ENCODE peak calls at places on chromosomes 16 and 17, in seven cellular contexts. D is activated T-cell treated with anti-CD3 and anti-CD28 coated beads, Interleukin-2, amount 50 U/mL, for 4 hours; T is effector memory CD8-positive, alpha-beta T cell; Y is activated CD4-positive, CD25-positive, alpha-beta regulatory T cell treated with anti-CD3 and anti-CD28 coated beads, Interleukin-2, amount 50 U/mL, for 24 hours; E is Panc1; H is Right ventricle myocardium superior; A is IMR-90. U is an unnamed sample.

GRCh38 chr16:88651276-88651988 is 579 bp upstream of the CYBA start:
- ATAC-seq in D (peak; percentile 77), T (peak; percentile 76), Y (peak; percentile 88), E (peak; percentile 81), H (peak; percentile 34), A (no peak), U (peak; percentile 93)

GRCh38 chr17:79672496-79672895 is 58.2 kb upstream of the ENPP7 start:
- ATAC-seq in D (no peak), T (no peak), Y (no peak), E (no peak), H (no peak), A (no peak), U (no peak)

GRCh38 chr17:49404371-49404770 is 10.3 kb downstream of the PHB1 start:
- ATAC-seq in D (no peak), T (peak; percentile 77), Y (no peak), E (no peak), H (no peak), A (no peak), U (peak; percentile 86)

GRCh38 chr17:17236295-17237025 is 508 bp downstream of the FLCN start:
- ATAC-seq in D (peak; percentile 11), T (no peak), Y (no peak), E (peak; percentile 33), H (peak; percentile 16), A (peak; percentile 25), U (peak; percentile 4)

GRCh38 chr16:85017151-85017550 is 5.8 kb upstream of the ZDHHC7 start:
- ATAC-seq in D (peak; percentile 90), T (peak; percentile 40), Y (peak; percentile 89), E (no peak), H (peak; percentile 59), A (no peak), U (peak; percentile 73)

GRCh38 chr16:66585477-66586239 is 6.4 kb downstream of the CMTM2 start:
- ATAC-seq in D (no peak), T (no peak), Y (no peak), E (no peak), H (peak; percentile 62), A (no peak), U (no peak)

GRCh38 chr16:60553316-60553801 is 1482.9 kb downstream of the CDH8 start:
- ATAC-seq in D (no peak), T (no peak), Y (no peak), E (no peak), H (no peak), A (no peak), U (no peak)

GRCh38 chr17:79831367-79832210 is 7.7 kb downstream of the CBX4 start:
- ATAC-seq in D (no peak), T (no peak), Y (no peak), E (peak; percentile 62), H (peak; percentile 74), A (peak; percentile 23), U (no peak)

GRCh38 chr16:4514606-4515005 is 24.0 kb downstream of the CDIP1 start:
- ATAC-seq in D (peak; percentile 19), T (peak; percentile 26), Y (no peak), E (no peak), H (no peak), A (no peak), U (no peak)

GRCh38 chr16:55836158-55836611 is 3.3 kb upstream of the CES1 start:
- ATAC-seq in D (no peak), T (no peak), Y (no peak), E (no peak), H (peak; percentile 49), A (no peak), U (no peak)

GRCh38 chr17:65556014-65556909 is 5.2 kb downstream of the AXIN2 start:
- ATAC-seq in D (peak; percentile 42), T (peak; percentile 52), Y (peak; percentile 50), E (peak; percentile 60), H (peak; percentile 25), A (no peak), U (no peak)

U was measured in stimulated activated memory B cell treated with anti-CD40 and anti-IgM and Interleukin-4, amounts not matched to agents 10 μg/mL and 1 μg/mL and 100 μg/mL, for 72 hours.